ENCODE peak calls at places on chromosomes 11 and 22, in four cellular contexts. Z, X, Y and G are unnamed samples.

GRCh38 chr11:75425422-75425821 is 7.6 kb downstream of the KLHL35 start:
- DNase-seq in Z (no peak), X (no peak), Y (no peak), G (no peak)

GRCh38 chr22:19970479-19971275 is 29.1 kb upstream of the TXNRD2 start:
- DNase-seq in Z (peak; percentile 54), X (peak; percentile 30), Y (no peak), G (no peak)

GRCh38 chr11:108246309-108246708 is 23.4 kb downstream of the ATM start:
- DNase-seq in Z (no peak), X (no peak), Y (no peak), G (no peak)

GRCh38 chr22:27226666-27227065 is 569.3 kb downstream of the MIAT start:
- DNase-seq in Z (no peak), X (no peak), Y (no peak), G (no peak)

GRCh38 chr11:68343761-68344256 is 31.4 kb downstream of the LRP5 start:
- DNase-seq in Z (no peak), X (no peak), Y (no peak), G (no peak)

GRCh38 chr22:43343262-43343988 is at the start of gene SCUBE1:
- DNase-seq in Z (peak; percentile 12), X (no peak), Y (no peak), G (no peak)

GRCh38 chr22:45468872-45469572 is 33.7 kb upstream of the FBLN1 start:
- DNase-seq in Z (no peak), X (peak; percentile 28), Y (no peak), G (no peak)

GRCh38 chr11:61516675-61517516 is 8.3 kb downstream of the LRRC10B start:
- DNase-seq in Z (peak; percentile 11), X (peak; percentile 4), Y (no peak), G (no peak)

GRCh38 chr11:124669193-124669592 is 4.3 kb downstream of the SIAE start:
- DNase-seq in Z (no peak), X (peak; percentile 44), Y (no peak), G (no peak)

GRCh38 chr22:43203471-43203981 is 16.6 kb upstream of the TTLL12 start:
- DNase-seq in Z (no peak), X (no peak), Y (no peak), G (no peak)

GRCh38 chr11:130580372-130580771 is 131.9 kb downstream of the ADAMTS15 start:
- DNase-seq in Z (no peak), X (peak; percentile 94), Y (peak; percentile 20), G (peak; percentile 97)

GRCh38 chr11:75931124-75931523 is 116.1 kb downstream of the UVRAG start:
- DNase-seq in Z (no peak), X (peak; percentile 52), Y (peak; percentile 16), G (no peak)

GRCh38 chr11:2777396-2777795 is 77.6 kb upstream of the KCNQ1OT1 start:
- DNase-seq in Z (no peak), X (no peak), Y (no peak), G (no peak)

GRCh38 chr22:38033522-38034277 is 23.5 kb upstream of the PICK1 start:
- DNase-seq in Z (no peak), X (no peak), Y (no peak), G (no peak)

DNA sequence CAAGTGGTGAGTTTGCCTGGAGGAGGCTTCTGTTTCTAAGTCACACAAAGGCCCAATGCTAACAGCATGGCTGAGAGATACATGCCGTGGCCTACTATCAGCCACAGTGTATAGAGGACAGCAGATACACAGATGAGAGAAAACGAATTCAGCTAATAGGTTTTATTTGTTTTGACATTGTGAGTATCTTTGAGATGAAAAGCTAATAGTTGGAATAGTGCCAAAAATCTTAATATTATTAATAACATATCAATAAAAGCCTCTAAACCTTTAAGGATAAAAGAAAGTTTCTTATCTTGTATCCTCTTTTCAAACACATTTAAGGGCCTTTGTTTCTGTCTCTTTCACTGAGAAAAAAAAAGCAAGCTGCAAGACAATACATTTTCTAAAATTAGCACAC is 30.5 kb upstream of the OLFML1 start:
- DNase-seq in Z (no peak), X (no peak), Y (no peak), G (no peak)
- H3K27ac ChIP-seq in Z (no peak overlapping the region), X (no peak overlapping the region), Y (no peak overlapping the region), G (no peak overlapping the region)

DNA sequence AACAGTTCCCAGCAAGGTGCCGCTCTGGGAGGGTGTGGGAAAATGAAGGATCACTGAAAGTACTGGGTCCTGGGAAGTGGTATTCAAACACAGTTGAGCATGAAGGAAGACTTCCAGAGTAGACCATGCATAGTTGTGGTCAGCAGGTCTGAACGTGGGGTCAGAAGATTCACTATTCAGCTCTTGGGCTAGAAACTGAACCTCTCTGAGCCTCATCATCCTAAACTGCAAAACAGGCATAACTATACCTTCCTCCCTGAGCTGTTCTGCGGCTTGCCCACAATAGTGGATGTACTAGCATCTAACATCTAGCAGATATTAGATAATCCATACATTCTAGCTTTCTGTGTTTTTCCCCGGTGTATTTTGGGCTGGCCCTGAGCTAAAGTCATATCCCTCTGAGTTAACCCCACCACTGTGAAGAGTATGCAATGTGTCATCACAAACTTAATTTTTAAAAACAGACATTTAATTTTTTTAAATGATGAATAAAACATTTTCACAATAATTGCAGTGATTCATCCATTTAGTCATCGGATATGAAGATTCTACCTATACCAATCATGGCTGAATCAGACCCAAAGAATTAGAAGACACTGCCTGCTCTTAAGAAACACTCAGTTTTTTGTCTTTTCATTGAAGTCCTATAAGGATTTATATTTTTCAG is 179.1 kb downstream of the BLID start:
- DNase-seq in Z (no peak), X (peak; percentile 31), Y (no peak), G (peak; percentile 36)
- H3K27ac ChIP-seq in Z (no peak overlapping the region), X (peak overlapping the region; percentile 50), Y (peak overlapping the region; percentile 75), G (peak overlapping the region; percentile 35)

GRCh38 chr11:18235935-18236334 is 667 bp downstream of the SAA4 start:
- DNase-seq in Z (no peak), X (no peak), Y (no peak), G (no peak)

GRCh38 chr11:18239655-18240054 is 3.1 kb upstream of the SAA4 start:
- DNase-seq in Z (no peak), X (no peak), Y (no peak), G (no peak)

GRCh38 chr11:18236664-18237356 is at the start of gene SAA4:
- DNase-seq in Z (no peak), X (no peak), Y (no peak), G (no peak)

GRCh38 chr11:18233912-18234311 is 2.7 kb downstream of the SAA4 start:
- DNase-seq in Z (no peak), X (no peak), Y (no peak), G (no peak)

GRCh38 chr11:18235394-18235926 is 1.1 kb downstream of the SAA4 start:
- DNase-seq in Z (no peak), X (no peak), Y (no peak), G (no peak)
- H3K27ac ChIP-seq in Z (no peak overlapping the region), X (no peak overlapping the region), Y (no peak overlapping the region), G (no peak overlapping the region)

GRCh38 chr11:27507561-27508322 is 1.2 kb upstream of the LIN7C start:
- DNase-seq in Z (no peak), X (no peak), Y (no peak), G (no peak)
- H3K27ac ChIP-seq in Z (peak overlapping the region; percentile 86), X (no peak overlapping the region), Y (no peak overlapping the region), G (no peak overlapping the region)

GRCh38 chr22:49947296-49947622 is 13.3 kb upstream of the PIM3 start:
- DNase-seq in Z (no peak), X (no peak), Y (no peak), G (no peak)
- H3K27ac ChIP-seq in Z (no peak overlapping the region), X (no peak overlapping the region), Y (no peak overlapping the region), G (no peak overlapping the region)

DNA sequence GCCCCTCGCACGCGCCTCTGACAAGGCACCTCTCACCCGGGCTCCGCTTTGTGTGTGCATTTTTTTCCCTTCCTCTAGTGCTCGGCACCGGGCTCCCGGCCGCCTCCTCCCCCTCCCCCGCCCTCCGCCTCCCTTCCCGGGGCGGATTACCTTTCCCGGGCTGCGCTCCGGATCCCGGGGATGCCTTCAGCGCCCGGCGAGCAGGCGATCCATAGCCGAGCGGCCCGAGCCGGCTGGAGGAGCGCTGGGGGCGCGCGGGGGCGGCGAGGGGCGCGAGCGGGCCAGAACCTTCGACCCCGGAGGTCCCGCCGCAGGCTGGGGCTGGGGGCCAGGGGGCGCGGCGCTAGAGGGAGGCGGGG is 282 bp downstream of the MPPED2 start:
- DNase-seq in Z (no peak), X (no peak), Y (no peak), G (no peak)
- H3K27ac ChIP-seq in Z (no peak overlapping the region), X (no peak overlapping the region), Y (no peak overlapping the region), G (no peak overlapping the region)

GRCh38 chr11:70229737-70230136 is 26.6 kb downstream of the FADD start:
- DNase-seq in Z (no peak), X (no peak), Y (no peak), G (no peak)

GRCh38 chr11:70230151-70230839 is 27.2 kb downstream of the FADD start:
- DNase-seq in Z (no peak), X (no peak), Y (no peak), G (no peak)

GRCh38 chr11:70220920-70221319 is 17.8 kb downstream of the FADD start:
- DNase-seq in Z (no peak), X (no peak), Y (no peak), G (no peak)

GRCh38 chr11:70226967-70227366 is 23.9 kb downstream of the FADD start:
- DNase-seq in Z (no peak), X (no peak), Y (no peak), G (no peak)

DNA sequence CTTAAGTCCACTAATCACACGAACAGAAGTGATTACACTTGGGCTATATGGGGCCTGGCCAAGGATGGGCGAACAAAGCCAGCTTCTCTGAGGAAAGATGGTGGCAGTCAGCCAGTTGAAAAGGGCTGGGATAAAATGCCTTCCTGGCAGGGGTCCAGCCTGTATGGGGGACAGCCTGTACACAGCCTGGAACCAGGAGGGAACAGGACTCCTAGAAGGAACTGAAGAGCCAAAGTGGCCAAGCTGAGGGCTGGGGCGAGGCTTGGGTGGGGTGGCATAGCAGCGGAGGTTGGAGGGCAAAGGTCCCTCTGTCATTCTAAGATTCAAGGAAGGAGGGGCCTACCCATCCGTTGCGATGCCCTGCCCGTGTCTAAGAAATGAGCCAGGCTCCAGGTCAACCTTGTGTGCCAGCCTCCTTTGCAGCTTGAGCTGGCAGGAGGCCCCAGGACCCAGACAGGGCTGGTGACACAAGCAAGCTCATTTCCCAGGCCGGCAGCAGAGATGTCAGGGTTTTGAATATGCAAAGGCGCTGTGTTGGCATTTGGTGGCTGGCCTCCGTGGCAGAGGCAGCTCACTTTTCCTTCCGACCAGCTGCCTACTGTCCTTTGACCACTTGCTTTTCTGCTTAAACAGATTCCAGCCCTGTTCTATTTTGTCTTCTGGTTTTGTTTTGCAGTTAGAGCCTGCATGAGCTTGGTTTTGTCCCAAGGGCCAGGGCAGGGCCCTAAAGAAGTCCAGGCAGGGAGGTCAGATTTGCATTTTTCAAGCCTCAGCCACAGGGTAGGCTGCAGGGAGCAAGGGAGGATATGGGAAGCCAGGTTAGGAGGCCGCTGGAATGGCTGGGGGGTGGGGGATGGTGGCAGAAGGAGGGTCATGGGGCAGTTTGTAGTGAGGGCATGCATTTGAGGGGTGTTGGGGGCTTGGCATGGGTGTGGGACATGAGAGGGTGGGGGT is 22.8 kb downstream of the FADD start:
- DNase-seq in Z (no peak), X (no peak), Y (no peak), G (no peak)
- H3K27ac ChIP-seq in Z (no peak overlapping the region), X (no peak overlapping the region), Y (no peak overlapping the region), G (no peak overlapping the region)